ENCODE peak calls at places on chromosomes 1 and 21, in four cellular contexts. T is GM23338, S is SK-N-SH, M is OCI-LY7. V is an unnamed sample.

GRCh38 chr1:177646757-177647730 is 322.8 kb downstream of the SEC16B start:
- DNase-seq in T (peak; percentile 1), M (no peak), S (no peak), V (no peak)

GRCh38 chr1:9368356-9368755 is 75.7 kb downstream of the SPSB1 start:
- DNase-seq in S (no peak), T (no peak), M (no peak), V (no peak)

GRCh38 chr1:31620631-31621497 is 3.4 kb downstream of the HCRTR1 start:
- DNase-seq in S (no peak), M (no peak), T (no peak), V (no peak)

GRCh38 chr1:204072951-204073836 is at the start of gene SOX13:
- DNase-seq in S (peak; percentile 92), M (no peak), T (peak; percentile 94), V (peak; percentile 94)

GRCh38 chr21:24829397-24829796 is 777.9 kb downstream of the MRPL39 start:
- DNase-seq in M (no peak), S (peak; percentile 8), T (no peak), V (no peak)

GRCh38 chr1:246795094-246795671 is 71.0 kb downstream of the SCCPDH start:
- DNase-seq in S (no peak), M (no peak), T (peak; percentile 80), V (peak; percentile 66)

GRCh38 chr1:201648066-201648910 is 109.4 kb downstream of the NAV1 start:
- DNase-seq in S (peak; percentile 87), T (peak; percentile 72), M (no peak), V (peak; percentile 84)

GRCh38 chr1:48027533-48027835 is 30.3 kb upstream of the TRABD2B start:
- DNase-seq in M (no peak), T (no peak), S (no peak), V (no peak)

GRCh38 chr1:242242983-242243382 is 244.1 kb upstream of the MAP1LC3C start:
- DNase-seq in T (no peak), S (no peak), M (no peak), V (no peak)

GRCh38 chr1:51385776-51386175 is 55.4 kb upstream of the TTC39A start:
- DNase-seq in T (no peak), M (no peak), S (no peak), V (no peak)

GRCh38 chr1:14519976-14520375 is 78.5 kb upstream of the KAZN start:
- DNase-seq in M (no peak), T (no peak), S (no peak), V (peak; percentile 84)

GRCh38 chr1:212189352-212189738 is 95.9 kb upstream of the PPP2R5A start:
- DNase-seq in M (no peak), T (no peak), S (no peak), V (no peak)

GRCh38 chr21:18760247-18760646 is 356.7 kb upstream of the TMPRSS15 start:
- DNase-seq in T (no peak), S (no peak), M (no peak), V (no peak)

GRCh38 chr1:167669209-167670139 is 39.4 kb downstream of the RCSD1 start:
- DNase-seq in S (no peak), T (no peak), M (peak; percentile 69), V (no peak)

GRCh38 chr21:40512590-40512989 is 334.4 kb downstream of the DSCAM start:
- DNase-seq in M (peak; percentile 17), S (peak; percentile 33), T (peak; percentile 48), V (no peak)

GRCh38 chr1:19203440-19203839 is 6.6 kb downstream of the UBR4 start:
- DNase-seq in M (no peak), T (no peak), S (no peak), V (peak; percentile 95)

GRCh38 chr1:204726478-204726877 is 40.9 kb upstream of the LRRN2 start:
- DNase-seq in M (no peak), T (no peak), S (no peak), V (peak; percentile 52)

GRCh38 chr1:240658312-240658975 is 46.5 kb upstream of the GREM2 start:
- DNase-seq in M (no peak), S (no peak), T (no peak), V (peak; percentile 53)

GRCh38 chr1:56710646-56711045 is 65.5 kb downstream of the PRKAA2 start:
- DNase-seq in S (no peak), M (no peak), T (no peak), V (peak; percentile 76)

GRCh38 chr1:18951818-18952391 is 4.6 kb downstream of the IFFO2 start:
- DNase-seq in T (no peak), S (no peak), M (no peak), V (no peak)

GRCh38 chr1:151499930-151500329 is 11.3 kb upstream of the CGN start:
- DNase-seq in S (no peak), T (no peak), M (no peak), V (no peak)

GRCh38 chr1:66090863-66091457 is 298.3 kb downstream of the PDE4B start:
- DNase-seq in S (no peak), T (peak; percentile 65), M (no peak), V (peak; percentile 38)

GRCh38 chr1:166167395-166167922 is 658 bp upstream of the FAM78B start:
- DNase-seq in T (peak; percentile 20), S (no peak), M (no peak), V (no peak)

GRCh38 chr1:231139659-231140650 is 21.9 kb upstream of the TRIM67 start:
- DNase-seq in T (no peak), M (no peak), S (no peak), V (peak; percentile 74)

GRCh38 chr1:36885537-36886441 is 148.5 kb downstream of the GRIK3 start:
- DNase-seq in T (peak; percentile 33), M (no peak), S (peak; percentile 81), V (no peak)
- H3K9me2 ChIP-seq in T (no peaks in the 10 kb centered on the region), M (no peaks in the 10 kb centered on the region), S (no peaks in the 10 kb centered on the region), V (no peaks in the 10 kb centered on the region)

DNA sequence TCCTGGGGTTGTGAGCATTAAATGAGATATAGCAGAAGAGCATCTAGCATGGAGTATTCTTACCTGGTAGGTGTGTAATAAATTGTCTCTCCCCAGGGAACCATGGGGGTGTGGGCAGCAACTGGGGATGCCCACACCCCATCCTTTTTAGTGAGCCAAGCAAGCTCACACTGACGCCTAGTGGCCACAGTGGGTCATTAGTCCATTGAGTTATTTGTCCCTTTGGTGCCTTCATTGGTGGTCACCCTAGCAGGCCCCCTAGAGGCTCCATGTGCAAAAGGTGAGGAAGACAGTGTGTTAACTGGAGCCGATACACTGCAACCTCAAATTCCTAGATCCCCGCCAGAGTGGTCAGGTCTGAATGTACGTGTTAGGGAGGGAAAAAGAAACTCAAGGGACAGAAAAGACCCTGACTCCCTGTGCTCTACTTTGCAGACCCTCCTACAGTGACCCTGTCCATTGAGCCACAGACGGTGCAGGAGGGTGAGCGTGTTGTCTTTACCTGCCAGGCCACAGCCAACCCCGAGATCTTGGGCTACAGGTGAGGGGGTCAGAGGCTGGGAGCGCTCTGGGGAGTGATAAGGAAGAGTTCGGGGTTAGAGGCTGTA is 93.3 kb upstream of the CD1D start:
- DNase-seq in T (peak; percentile 95), M (peak; percentile 69), S (peak; percentile 72), V (peak; percentile 81)
- H3K36me3 ChIP-seq in T (peaks cover 23% of the 10 kb centered on the region), M (no peaks in the 10 kb centered on the region), S (peaks cover 83% of the 10 kb centered on the region), V (peaks cover 59% of the 10 kb centered on the region)

GRCh38 chr21:37535672-37536071 is 169.1 kb downstream of the DYRK1A start:
- DNase-seq in M (no peak), T (no peak), S (no peak), V (no peak)
- H3K9me2 ChIP-seq in M (no peaks in the 10 kb centered on the region), T (no peaks in the 10 kb centered on the region), S (no peaks in the 10 kb centered on the region), V (no peaks in the 10 kb centered on the region)

DNA sequence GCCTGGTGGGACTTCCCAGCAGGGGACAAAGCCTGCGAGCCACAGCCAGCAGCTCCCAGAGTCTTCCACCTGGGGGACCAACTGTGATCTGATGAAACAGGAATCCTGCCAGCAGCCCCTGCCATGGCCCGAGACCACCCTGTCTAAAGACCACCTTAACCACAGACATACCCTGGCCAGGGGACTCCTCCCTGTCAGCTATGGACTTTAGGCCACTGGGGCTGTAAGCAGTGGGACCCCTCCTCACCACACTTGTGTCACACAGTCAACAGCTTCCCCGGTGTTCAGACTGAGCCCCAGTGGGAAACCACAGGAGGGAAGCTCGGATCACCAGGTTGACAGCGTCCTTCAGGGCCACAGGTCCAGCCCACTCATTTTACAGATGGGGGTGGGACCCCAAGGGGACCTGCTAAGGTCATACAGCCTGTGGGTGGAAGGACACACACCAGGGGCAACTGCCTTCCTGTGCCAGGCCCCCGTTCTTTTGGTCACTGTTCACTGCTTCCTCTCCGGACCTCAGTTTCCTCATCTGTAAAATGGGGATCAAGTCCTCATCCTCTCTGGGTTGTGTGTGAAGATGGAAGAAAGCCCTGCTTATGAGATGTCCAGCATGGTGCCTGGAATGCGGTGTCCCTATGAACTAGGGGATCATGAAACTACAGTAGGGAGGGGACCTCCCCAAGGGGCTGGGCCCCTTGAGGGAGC is 11.4 kb downstream of the EPHA2 start:
- DNase-seq in M (no peak), T (no peak), S (no peak), V (no peak)
- H3K36me3 ChIP-seq in M (no peaks in the 10 kb centered on the region), T (peaks cover 10% of the 10 kb centered on the region), S (peaks cover 34% of the 10 kb centered on the region), V (peaks cover 23% of the 10 kb centered on the region)